ENCODE peak calls at places on chromosome 1, in four cellular contexts. X is stomach, Z is H9, M is psoas muscle. L is an unnamed sample. For H3K4me1 and H3K9me3, the result is how much of the 10 kb centered on the place peaks cover.

GRCh38 chr1:71986181-71986580 is 296.2 kb downstream of the NEGR1 start:
- DNase-seq in X (no peak), Z (no peak), M (no peak), L (no peak)

GRCh38 chr1:94858276-94858675 is 38.1 kb downstream of the SLC44A3 start:
- DNase-seq in X (no peak), Z (no peak), M (no peak), L (no peak)

GRCh38 chr1:86487131-86487804 is 18.5 kb downstream of the CLCA1 start:
- DNase-seq in X (no peak), Z (no peak), M (peak), L (no peak)

GRCh38 chr1:176775996-176776395 is 313.0 kb downstream of the PAPPA2 start:
- DNase-seq in X (no peak), Z (no peak), M (no peak), L (no peak)

GRCh38 chr1:148352470-148353118 is 130.5 kb downstream of the PPIAL4G start:
- DNase-seq in X (no peak), Z (no peak), M (no peak), L (no peak)

GRCh38 chr1:21552715-21553114 is 43.5 kb downstream of the ALPL start:
- DNase-seq in X (no peak), Z (no peak), M (no peak), L (no peak)

GRCh38 chr1:246691622-246692495 is 32.4 kb upstream of the SCCPDH start:
- DNase-seq in X (no peak), Z (no peak), M (no peak), L (no peak)

GRCh38 chr1:202110977-202111376 is 11.7 kb upstream of the GPR37L1 start:
- DNase-seq in X (no peak), Z (no peak), M (no peak), L (no peak)

GRCh38 chr1:100036718-100037664 is 67.2 kb downstream of the SLC35A3 start:
- DNase-seq in X (no peak), Z (no peak), M (no peak), L (no peak)

GRCh38 chr1:17075470-17076255 is 21.8 kb upstream of the SDHB start:
- DNase-seq in X (no peak), Z (peak), M (no peak), L (no peak)

GRCh38 chr1:204089044-204089751 is 16.3 kb downstream of the SOX13 start:
- DNase-seq in X (no peak), Z (no peak), M (peak), L (peak)

GRCh38 chr1:204091066-204091465 is 18.2 kb downstream of the SOX13 start:
- DNase-seq in X (no peak), Z (no peak), M (no peak), L (no peak)

GRCh38 chr1:204087181-204087892 is 14.4 kb downstream of the SOX13 start:
- DNase-seq in X (no peak), Z (no peak), M (no peak), L (no peak)

GRCh38 chr1:204087893-204088528 is 15.1 kb downstream of the SOX13 start:
- DNase-seq in X (no peak), Z (no peak), M (peak), L (no peak)

DNA sequence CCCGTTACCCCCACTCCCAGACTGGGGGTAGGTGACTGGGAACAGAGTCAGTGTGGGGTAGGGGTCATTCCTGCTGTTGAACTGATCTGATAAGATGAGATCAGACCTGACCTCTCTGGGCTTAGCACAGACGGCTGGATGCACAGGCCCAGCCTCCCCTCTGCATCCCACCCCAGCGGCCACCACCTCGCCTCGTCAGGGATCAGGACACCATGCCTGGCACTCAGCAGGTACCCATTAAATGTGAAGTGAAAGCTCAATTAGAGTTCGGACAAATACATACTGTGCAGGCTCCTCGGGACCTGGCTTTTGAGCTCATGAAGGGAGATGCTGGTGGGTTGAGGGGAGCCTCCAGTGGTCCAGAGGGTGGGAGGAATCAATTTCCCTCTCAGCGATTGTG is 15.7 kb downstream of the SOX13 start:
- DNase-seq in X (no peak), Z (no peak), M (no peak), L (no peak)
- H3K4me1 ChIP-seq in X (half or more), Z (under half), M (half or more), L (under half)

GRCh38 chr1:2910211-2910610 is 108.7 kb upstream of the TTC34 start:
- DNase-seq in X (no peak), Z (no peak), M (no peak), L (no peak)

GRCh38 chr1:2913091-2913490 is 108.2 kb upstream of the ACTRT2 start:
- DNase-seq in X (no peak), Z (no peak), M (no peak), L (no peak)

GRCh38 chr1:2912424-2912823 is 108.8 kb upstream of the ACTRT2 start:
- DNase-seq in X (no peak), Z (no peak), M (no peak), L (no peak)

GRCh38 chr1:2909797-2910196 is 108.3 kb upstream of the TTC34 start:
- DNase-seq in X (no peak), Z (no peak), M (no peak), L (no peak)

GRCh38 chr1:2911391-2912178 is 109.7 kb upstream of the ACTRT2 start:
- DNase-seq in X (no peak), Z (no peak), M (no peak), L (no peak)
- H3K9me3 ChIP-seq in X (under half), Z (half or more), M (under half), L (under half)

GRCh38 chr1:47818682-47819502 is 178.3 kb downstream of the TRABD2B start:
- DNase-seq in X (no peak), Z (no peak), M (peak), L (no peak)
- H3K4me1 ChIP-seq in X (under half), Z (under half), M (under half), L (under half)

DNA sequence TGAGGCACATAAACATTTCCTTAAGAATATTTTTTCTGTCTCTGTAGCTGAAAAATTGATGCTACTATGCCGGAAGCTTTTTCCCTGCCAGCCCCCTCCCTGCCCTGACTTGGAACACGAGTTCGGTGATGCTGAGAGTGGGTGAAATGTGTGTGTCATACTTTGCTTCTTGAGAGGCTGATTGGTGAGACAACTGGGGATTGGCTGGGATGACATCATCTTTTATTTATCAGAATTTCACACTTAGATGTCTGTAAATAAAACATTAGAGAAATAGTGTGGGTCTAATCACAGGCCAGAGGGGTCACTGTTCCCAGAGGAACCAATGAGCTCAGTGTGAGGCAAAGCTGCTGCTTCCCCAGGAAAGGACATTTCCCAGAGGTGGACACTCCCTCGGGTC is 195.4 kb upstream of the C1orf174 start:
- DNase-seq in X (no peak), Z (no peak), M (no peak), L (no peak)
- H3K9me3 ChIP-seq in X (under half), Z (under half), M (under half), L (under half)

DNA sequence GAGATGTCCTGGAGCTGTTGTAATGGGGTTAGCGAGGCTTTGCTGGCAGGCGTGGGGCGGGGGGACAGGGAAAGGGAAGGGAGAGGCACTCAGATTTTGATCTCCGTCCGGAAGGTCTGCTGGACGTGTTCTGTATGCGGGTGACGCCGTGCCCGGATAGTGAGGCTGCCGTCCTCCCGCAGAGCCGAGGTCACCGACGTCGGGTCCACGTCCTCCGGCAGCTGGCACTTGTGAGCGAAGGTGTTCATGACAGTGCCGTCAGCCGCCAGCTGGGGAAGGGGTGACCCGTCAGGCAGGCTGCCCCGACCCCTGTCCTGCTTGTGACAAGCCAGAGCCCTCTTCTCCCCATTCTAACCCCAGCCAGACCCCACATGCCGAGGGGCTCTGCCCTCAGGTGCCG is 2.4 kb downstream of the HSPB7 start:
- DNase-seq in X (no peak), Z (no peak), M (no peak), L (no peak)
- H3K4me1 ChIP-seq in X (half or more), Z (under half), M (half or more), L (under half)

L was measured in breast epithelium.